ENCODE peak calls at places on chromosomes 7 and 10, in nine cellular contexts. F, B, A, G, K, P, T, D and E are unnamed samples.

GRCh38 chr10:90921906-90922305 is 1.0 kb upstream of the ANKRD1 start:
- DNase-seq in F (no peak), B (no peak), A (no peak), G (no peak), K (no peak), P (no peak), T (no peak), D (peak; percentile 55), E (no peak)

GRCh38 chr10:49602380-49603023 is 7.6 kb upstream of the SLC18A3 start:
- DNase-seq in F (no peak), B (no peak), A (no peak), G (no peak), K (no peak), P (no peak), T (no peak), D (no peak), E (no peak)

GRCh38 chr7:51123322-51124021 is 193.1 kb downstream of the COBL start:
- DNase-seq in F (peak; percentile 40), B (peak; percentile 41), A (peak; percentile 79), G (no peak), K (no peak), P (no peak), T (no peak), D (peak; percentile 70), E (no peak)

GRCh38 chr10:50472914-50473313 is 150.8 kb downstream of the SGMS1 start:
- DNase-seq in F (no peak), B (no peak), A (no peak), G (no peak), K (no peak), P (no peak), T (no peak), D (no peak), E (no peak)

GRCh38 chr10:8043569-8044306 is 10.8 kb upstream of the GATA3 start:
- DNase-seq in F (no peak), B (no peak), A (no peak), G (no peak), K (no peak), P (no peak), T (no peak), D (no peak), E (no peak)

GRCh38 chr10:36676321-36677169 is 448.9 kb upstream of the ANKRD30A start:
- DNase-seq in F (no peak), B (no peak), A (peak; percentile 73), G (no peak), K (no peak), P (no peak), T (no peak), D (no peak), E (no peak)

GRCh38 chr7:158529181-158530096 is 58.2 kb downstream of the PTPRN2 start:
- DNase-seq in F (no peak), B (no peak), A (no peak), G (no peak), K (no peak), P (no peak), T (no peak), D (no peak), E (no peak)

GRCh38 chr10:23338155-23338828 is 6.3 kb downstream of the C10orf67 start:
- DNase-seq in F (no peak), B (no peak), A (peak; percentile 67), G (no peak), K (no peak), P (peak; percentile 36), T (no peak), D (no peak), E (no peak)

GRCh38 chr10:110774069-110775021 is 97.4 kb upstream of the PDCD4 start:
- DNase-seq in F (no peak), B (peak; percentile 19), A (peak; percentile 70), G (no peak), K (no peak), P (no peak), T (no peak), D (no peak), E (no peak)

GRCh38 chr10:76051007-76051936 is 619.8 kb downstream of the LRMDA start:
- DNase-seq in F (no peak), B (no peak), A (no peak), G (no peak), K (no peak), P (no peak), T (no peak), D (no peak), E (no peak)

GRCh38 chr7:52017802-52018679 is 701.4 kb upstream of the COBL start:
- DNase-seq in F (no peak), B (peak; percentile 62), A (no peak), G (no peak), K (peak; percentile 20), P (peak; percentile 23), T (no peak), D (no peak), E (peak; percentile 13)

GRCh38 chr7:129271500-129272355 is 46.9 kb downstream of the AHCYL2 start:
- DNase-seq in F (peak; percentile 16), B (peak; percentile 77), A (peak; percentile 43), G (no peak), K (peak; percentile 55), P (peak; percentile 67), T (no peak), D (no peak), E (peak; percentile 66)

GRCh38 chr10:115829501-115830215 is 443.3 kb downstream of the GFRA1 start:
- DNase-seq in F (no peak), B (no peak), A (peak; percentile 75), G (no peak), K (no peak), P (no peak), T (no peak), D (no peak), E (no peak)

GRCh38 chr7:85483205-85483604 is 296.3 kb upstream of the SEMA3D start:
- DNase-seq in F (no peak), B (peak; percentile 26), A (peak; percentile 77), G (no peak), K (no peak), P (no peak), T (no peak), D (no peak), E (no peak)

GRCh38 chr10:31853629-31854028 is 75.0 kb downstream of the ARHGAP12 start:
- DNase-seq in F (no peak), B (no peak), A (no peak), G (no peak), K (no peak), P (no peak), T (no peak), D (no peak), E (no peak)

DNA sequence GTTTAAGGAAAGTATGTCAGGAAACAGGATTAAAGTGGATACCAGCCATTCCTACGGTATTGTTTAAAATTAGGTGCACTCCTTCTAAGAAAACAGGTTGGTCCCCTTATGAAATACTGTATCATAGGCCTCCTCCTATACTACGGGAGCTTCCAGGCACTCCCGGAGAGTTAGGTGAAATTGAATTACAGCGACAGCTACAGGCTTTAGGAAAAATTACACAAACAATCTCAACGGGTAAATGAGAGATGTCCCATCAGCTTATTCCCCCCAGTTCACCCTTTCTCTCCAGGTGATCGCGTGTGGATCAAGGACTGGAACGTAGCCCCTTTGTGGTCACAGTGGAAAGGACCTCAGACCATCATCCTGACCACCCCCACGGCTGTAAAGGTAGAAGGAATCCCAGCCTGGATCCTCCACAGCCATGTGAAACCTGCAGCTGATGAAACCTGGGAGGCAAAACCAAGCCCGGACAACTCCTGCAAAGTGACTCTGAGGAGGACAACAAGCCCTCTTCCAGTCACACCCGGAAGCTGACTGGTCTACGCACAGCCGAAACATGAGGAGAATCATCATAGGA is 25.1 kb upstream of the GHITM start:
- DNase-seq in F (no peak), B (peak; percentile 17), A (no peak), G (no peak), K (no peak), P (no peak), T (no peak), D (no peak), E (no peak)
- TF ChIP-seq CTCF in F (no peak), B (peak; percentile 16), A (peak; percentile 31), G (no peak), K (no peak), P (no peak), T (no peak), D (no peak), E (no peak)

GRCh38 chr7:41592794-41593193 is 110.1 kb downstream of the INHBA start:
- DNase-seq in F (no peak), B (no peak), A (no peak), G (no peak), K (no peak), P (no peak), T (no peak), D (no peak), E (no peak)
- TF ChIP-seq POLR2A in F (no peak), B (no peak), A (no peak), G (no peak), K (no peak), P (no peak), T (no peak), D (no peak), E (no peak)

GRCh38 chr7:150376560-150376959 is 2.6 kb upstream of the ZNF775 start:
- DNase-seq in F (no peak), B (peak; percentile 8), A (no peak), G (no peak), K (no peak), P (no peak), T (no peak), D (no peak), E (no peak)

GRCh38 chr7:150379590-150380379 is 655 bp downstream of the ZNF775 start:
- DNase-seq in F (no peak), B (peak; percentile 59), A (no peak), G (no peak), K (no peak), P (no peak), T (peak; percentile 77), D (no peak), E (peak; percentile 13)

GRCh38 chr7:150377116-150377979 is 1.8 kb upstream of the ZNF775 start:
- DNase-seq in F (no peak), B (no peak), A (no peak), G (no peak), K (peak; percentile 60), P (no peak), T (no peak), D (no peak), E (peak; percentile 33)

GRCh38 chr7:150378853-150379589 is at the start of gene ZNF775:
- DNase-seq in F (peak; percentile 97), B (peak; percentile 99), A (peak; percentile 89), G (peak; percentile 96), K (peak; percentile 97), P (peak; percentile 97), T (peak; percentile 98), D (peak; percentile 97), E (peak; percentile 97)

GRCh38 chr7:150378115-150378852 is 846 bp upstream of the ZNF775 start:
- DNase-seq in F (peak; percentile 64), B (peak; percentile 92), A (peak; percentile 57), G (peak; percentile 62), K (peak; percentile 80), P (peak; percentile 67), T (peak; percentile 76), D (peak; percentile 76), E (peak; percentile 37)
- TF ChIP-seq CTCF in F (no peak), B (peak; percentile 35), A (peak; percentile 28), G (no peak), K (no peak), P (no peak), T (no peak), D (no peak), E (no peak)

DNA sequence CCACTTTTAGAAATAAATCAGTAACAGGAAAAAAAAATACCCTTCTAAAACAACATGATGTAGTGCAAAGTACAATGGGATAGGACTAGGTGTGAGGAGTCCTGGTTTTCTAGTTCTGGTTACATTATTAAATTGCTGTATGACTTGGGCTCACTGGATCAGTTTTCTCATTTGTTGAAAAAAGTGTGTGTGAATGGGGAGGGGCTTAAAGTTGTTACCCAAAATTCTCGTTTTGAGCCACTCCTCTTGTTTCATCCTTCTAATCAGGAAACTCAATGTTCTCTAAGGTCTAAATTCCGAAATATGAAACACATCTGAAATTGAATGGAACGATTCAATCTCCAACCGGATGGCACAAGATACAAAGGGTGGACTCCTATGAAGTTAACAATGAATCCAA is 1.7 kb downstream of the WASL start:
- DNase-seq in F (no peak), B (peak; percentile 27), A (no peak), G (no peak), K (no peak), P (no peak), T (no peak), D (no peak), E (no peak)
- TF ChIP-seq POLR2A in F (no peak), B (no peak), A (no peak), G (no peak), K (no peak), P (no peak), T (no peak), D (no peak), E (no peak)